ENCODE peak calls at places on chromosomes 16 and 17, in five cellular contexts. W, I, G, Z and Y are unnamed samples.

GRCh38 chr17:7133424-7133823 is 18.8 kb upstream of the ASGR2 start:
- DNase-seq in Z (peak; percentile 53), I (peak; percentile 89), G (no peak), W (peak; percentile 43), Y (no peak)

GRCh38 chr16:17431012-17431411 is 39.7 kb downstream of the XYLT1 start:
- DNase-seq in W (no peak), Z (no peak), I (no peak), G (no peak), Y (no peak)

GRCh38 chr17:77744268-77744988 is 214.1 kb upstream of the TNRC6C start:
- DNase-seq in I (no peak), W (no peak), G (no peak), Z (no peak), Y (no peak)

GRCh38 chr17:69607162-69607834 is 192.8 kb downstream of the MAP2K6 start:
- DNase-seq in W (peak; percentile 63), G (peak; percentile 71), I (peak; percentile 85), Z (no peak), Y (no peak)

GRCh38 chr17:7307686-7308624 is 527 bp downstream of the EIF5A start:
- DNase-seq in G (no peak), Z (peak; percentile 31), I (peak; percentile 68), W (no peak), Y (peak; percentile 72)

GRCh38 chr16:24332695-24333094 is 76.6 kb downstream of the CACNG3 start:
- DNase-seq in I (no peak), Z (no peak), W (no peak), G (no peak), Y (no peak)

GRCh38 chr17:74117087-74117486 is 86.4 kb upstream of the RPL38 start:
- DNase-seq in G (no peak), I (peak; percentile 32), Z (no peak), W (no peak), Y (no peak)

GRCh38 chr16:13923703-13924298 is 3.8 kb downstream of the ERCC4 start:
- DNase-seq in W (peak; percentile 21), G (no peak), Z (no peak), I (no peak), Y (no peak)

GRCh38 chr17:80785477-80786178 is 206.0 kb upstream of the CHMP6 start:
- DNase-seq in I (peak; percentile 29), G (no peak), W (no peak), Z (no peak), Y (no peak)